ENCODE peak calls at places on chromosomes 6 and 20, in four cellular contexts. D is islet precursor cell, G is amygdala, Z is NCI-H187. M is an unnamed sample.

GRCh38 chr6:150599199-150600002 is at the start of gene PLEKHG1:
- DNase-seq in D (peak), G (no peak), Z (peak), M (peak)

GRCh38 chr6:169243154-169243553 is 10.5 kb downstream of the THBS2 start:
- DNase-seq in D (no peak), G (no peak), Z (no peak), M (peak)

GRCh38 chr20:3420211-3420707 is 12.8 kb upstream of the DNAAF9 start:
- DNase-seq in D (no peak), G (no peak), Z (peak), M (peak)

GRCh38 chr6:13488015-13488895 is 855 bp upstream of the GFOD1 start:
- DNase-seq in D (peak), G (peak), Z (no peak), M (peak)

GRCh38 chr6:150069707-150070106 is 786 bp upstream of the ULBP3 start:
- DNase-seq in D (no peak), G (no peak), Z (no peak), M (peak)

GRCh38 chr6:121436966-121437756 is 1.7 kb downstream of the GJA1 start:
- DNase-seq in D (peak), G (no peak), Z (no peak), M (no peak)

GRCh38 chr6:22886881-22887581 is 317.7 kb downstream of the HDGFL1 start:
- DNase-seq in D (no peak), G (no peak), Z (no peak), M (no peak)

GRCh38 chr6:56145616-56146015 is 101.8 kb downstream of the COL21A1 start:
- DNase-seq in D (no peak), G (no peak), Z (no peak), M (no peak)

GRCh38 chr6:34083227-34083889 is 62.5 kb downstream of the GRM4 start:
- DNase-seq in D (no peak), G (no peak), Z (no peak), M (no peak)

GRCh38 chr6:44667668-44668390 is 280.3 kb downstream of the CDC5L start:
- DNase-seq in D (peak), G (no peak), Z (no peak), M (no peak)

GRCh38 chr6:37115236-37115894 is 54.6 kb upstream of the PIM1 start:
- DNase-seq in D (no peak), G (no peak), Z (no peak), M (no peak)

GRCh38 chr6:161618816-161619454 is 345.1 kb upstream of the AGPAT4 start:
- DNase-seq in D (peak), G (no peak), Z (no peak), M (peak)

GRCh38 chr20:17619351-17620093 is 49.6 kb downstream of the DSTN start:
- DNase-seq in D (peak), G (no peak), Z (no peak), M (peak)

GRCh38 chr20:38883081-38883980 is 42.9 kb upstream of the FAM83D start:
- DNase-seq in D (no peak), G (peak), Z (no peak), M (peak)

GRCh38 chr6:13848553-13849150 is 34.3 kb upstream of the MCUR1 start:
- DNase-seq in D (no peak), G (no peak), Z (no peak), M (no peak)

GRCh38 chr20:58127731-58128130 is 100.7 kb downstream of the ANKRD60 start:
- DNase-seq in D (peak), G (no peak), Z (no peak), M (no peak)

GRCh38 chr6:140355476-140355875 is 981.0 kb upstream of the CITED2 start:
- DNase-seq in D (no peak), G (no peak), Z (no peak), M (no peak)

M was measured in dorsolateral prefrontal cortex.